ENCODE peak calls at places on chromosomes 2 and 18, in six cellular contexts. S is GM04504, R is M059J, G is HEK293T, K is NCI-H1105 treated with DMSO at 0.1 percent for 48 hours, Z is skeletal muscle cell. L is an unnamed sample.

GRCh38 chr2:62099523-62100175 is 96.3 kb upstream of the B3GNT2 start:
- DNase-seq in S (no peak), R (no peak), G (no peak), K (no peak), Z (no peak), L (no peak)

GRCh38 chr18:74742573-74742972 is 144.9 kb downstream of the ZNF407 start:
- DNase-seq in S (no peak), R (peak; percentile 32), G (no peak), K (no peak), Z (no peak), L (no peak)

GRCh38 chr2:233470839-233471238 is 95.7 kb downstream of the USP40 start:
- DNase-seq in S (no peak), R (no peak), G (no peak), K (no peak), Z (no peak), L (no peak)

GRCh38 chr2:8252997-8253694 is 428.7 kb upstream of the ID2 start:
- DNase-seq in S (no peak), R (no peak), G (no peak), K (peak; percentile 93), Z (no peak), L (no peak)

GRCh38 chr2:124301915-124302314 is 276.8 kb downstream of the CNTNAP5 start:
- DNase-seq in S (no peak), R (no peak), G (no peak), K (no peak), Z (no peak), L (no peak)

GRCh38 chr18:37182340-37183135 is 353.6 kb downstream of the KIAA1328 start:
- DNase-seq in S (no peak), R (no peak), G (no peak), K (no peak), Z (no peak), L (no peak)

GRCh38 chr2:227450921-227451654 is 20.9 kb upstream of the AGFG1 start:
- DNase-seq in S (no peak), R (no peak), G (no peak), K (no peak), Z (no peak), L (no peak)

GRCh38 chr18:13011719-13012118 is 20.6 kb downstream of the CEP192 start:
- DNase-seq in S (no peak), R (no peak), G (no peak), K (no peak), Z (no peak), L (no peak)

GRCh38 chr18:48827321-48828200 is 123.2 kb downstream of the SMAD7 start:
- DNase-seq in S (peak; percentile 40), R (peak; percentile 81), G (peak; percentile 46), K (peak; percentile 17), Z (no peak), L (no peak)

GRCh38 chr2:551621-552020 is 125.6 kb downstream of the TMEM18 start:
- DNase-seq in S (no peak), R (no peak), G (no peak), K (no peak), Z (no peak), L (peak; percentile 53)

GRCh38 chr18:51257150-51257549 is 59.7 kb upstream of the MEX3C start:
- DNase-seq in S (no peak), R (no peak), G (no peak), K (no peak), Z (no peak), L (no peak)

GRCh38 chr2:231648579-231649174 is 56.0 kb downstream of the TEX44 start:
- DNase-seq in S (no peak), R (peak; percentile 73), G (peak; percentile 62), K (peak; percentile 21), Z (no peak), L (peak; percentile 60)

GRCh38 chr2:120720746-120721145 is 14.9 kb upstream of the GLI2 start:
- DNase-seq in S (no peak), R (no peak), G (no peak), K (no peak), Z (no peak), L (no peak)

GRCh38 chr2:240412975-240413812 is 22.3 kb upstream of the GPC1 start:
- DNase-seq in S (no peak), R (no peak), G (no peak), K (no peak), Z (no peak), L (no peak)

GRCh38 chr2:102273619-102274211 is 37.6 kb upstream of the IL1RL1 start:
- DNase-seq in S (no peak), R (no peak), G (no peak), K (no peak), Z (peak; percentile 86), L (no peak)

GRCh38 chr2:189260361-189260761 is 80.8 kb upstream of the COL5A2 start:
- DNase-seq in S (no peak), R (peak; percentile 43), G (no peak), K (no peak), Z (no peak), L (no peak)

GRCh38 chr2:58541511-58541910 is 300.4 kb upstream of the FANCL start:
- DNase-seq in S (no peak), R (no peak), G (no peak), K (no peak), Z (no peak), L (no peak)

GRCh38 chr2:134676960-134677359 is 41.8 kb downstream of the TMEM163 start:
- DNase-seq in S (no peak), R (no peak), G (no peak), K (no peak), Z (no peak), L (no peak)

GRCh38 chr18:70234667-70235459 is 29.4 kb upstream of the RTTN start:
- DNase-seq in S (peak; percentile 61), R (peak; percentile 80), G (no peak), K (no peak), Z (no peak), L (no peak)

GRCh38 chr2:206084870-206085741 is 868 bp downstream of the INO80D start:
- DNase-seq in S (no peak), R (peak; percentile 29), G (peak; percentile 23), K (peak; percentile 22), Z (no peak), L (peak; percentile 30)

GRCh38 chr2:70835643-70836042 is at the start of gene CD207:
- DNase-seq in S (no peak), R (no peak), G (no peak), K (no peak), Z (no peak), L (no peak)

GRCh38 chr2:215447673-215448081 is 11.8 kb upstream of the FN1 start:
- DNase-seq in S (no peak), R (peak; percentile 52), G (no peak), K (no peak), Z (no peak), L (no peak)

GRCh38 chr2:182866461-182867369 is at the start of gene FRZB:
- DNase-seq in S (peak; percentile 31), R (peak; percentile 52), G (peak; percentile 62), K (peak; percentile 34), Z (peak; percentile 64), L (peak; percentile 60)

GRCh38 chr2:33158482-33159003 is 211.8 kb downstream of the LTBP1 start:
- DNase-seq in S (no peak), R (peak; percentile 92), G (no peak), K (no peak), Z (peak; percentile 79), L (no peak)

GRCh38 chr2:50720695-50721314 is 311.1 kb downstream of the NRXN1 start:
- DNase-seq in S (no peak), R (no peak), G (no peak), K (peak; percentile 51), Z (no peak), L (no peak)

GRCh38 chr2:235709124-235709813 is 215.4 kb downstream of the AGAP1 start:
- DNase-seq in S (peak; percentile 28), R (peak; percentile 87), G (no peak), K (no peak), Z (no peak), L (no peak)

GRCh38 chr2:204127238-204127637 is 190.7 kb downstream of the ICOS start:
- DNase-seq in S (no peak), R (peak; percentile 1), G (no peak), K (no peak), Z (no peak), L (no peak)

GRCh38 chr2:194223173-194223670 is 1433.8 kb upstream of the SLC39A10 start:
- DNase-seq in S (no peak), R (no peak), G (no peak), K (no peak), Z (no peak), L (no peak)

L was measured in neural crest cell.